ENCODE peak calls at places on chromosomes 4 and X, in eight cellular contexts. L, E, V, J, U, S, W and F are unnamed samples.

GRCh38 chr4:43651991-43652390 is 759.5 kb downstream of the GRXCR1 start:
- DNase-seq in L (no peak), E (no peak), V (no peak), J (no peak), U (no peak), S (no peak), W (no peak), F (no peak)

GRCh38 chr4:182225257-182225852 is 17.8 kb upstream of the TENM3 start:
- DNase-seq in L (no peak), E (no peak), V (no peak), J (no peak), U (no peak), S (no peak), W (no peak), F (no peak)

GRCh38 chr4:6410664-6411063 is 61.8 kb downstream of the PPP2R2C start:
- DNase-seq in L (no peak), E (no peak), V (no peak), J (no peak), U (no peak), S (no peak), W (no peak), F (no peak)

GRCh38 chr4:89482248-89482647 is 174.6 kb upstream of the GPRIN3 start:
- DNase-seq in L (no peak), E (no peak), V (no peak), J (peak), U (no peak), S (peak), W (no peak), F (no peak)

GRCh38 chrX:12080265-12080664 is 58.0 kb upstream of the FRMPD4 start:
- DNase-seq in L (no peak), E (no peak), V (no peak), J (no peak), U (no peak), S (peak), W (no peak), F (no peak)

GRCh38 chr4:40934671-40935070 is 184.9 kb downstream of the NSUN7 start:
- DNase-seq in L (no peak), E (no peak), V (no peak), J (no peak), U (no peak), S (no peak), W (no peak), F (no peak)

GRCh38 chr4:97106161-97106560 is 1037.1 kb downstream of the STPG2 start:
- DNase-seq in L (no peak), E (no peak), V (no peak), J (no peak), U (no peak), S (no peak), W (no peak), F (no peak)

GRCh38 chr4:115042496-115042895 is 70.9 kb downstream of the NDST4 start:
- DNase-seq in L (no peak), E (no peak), V (no peak), J (no peak), U (no peak), S (no peak), W (no peak), F (no peak)

GRCh38 chr4:56410247-56410646 is 23.0 kb upstream of the AASDH start:
- DNase-seq in L (no peak), E (no peak), V (peak), J (peak), U (no peak), S (peak), W (no peak), F (peak)